ENCODE peak calls at places on chromosomes 12 and 14, in seven cellular contexts. D is IMR-90, K is brain microvascular endothelial cell, Z is HepG2, N is pancreas, A is SJSA1, F is tibial artery. W is an unnamed sample.

GRCh38 chr12:22042981-22043669 is 2.9 kb upstream of the CMAS start:
- DNase-seq in Z (no peak), N (no peak), F (no peak), A (no peak), K (peak), D (peak), W (peak)

GRCh38 chr12:91256471-91256870 is 73.9 kb upstream of the DCN start:
- DNase-seq in F (no peak), Z (no peak), A (no peak), D (peak), N (no peak), K (no peak), W (no peak)

GRCh38 chr14:53620325-53620716 is 336.3 kb downstream of the BMP4 start:
- DNase-seq in A (no peak), Z (no peak), D (peak), K (no peak), N (no peak), F (no peak), W (no peak)

GRCh38 chr14:89202413-89202812 is 214.6 kb downstream of the FOXN3 start:
- DNase-seq in Z (no peak), N (no peak), A (no peak), D (no peak), F (no peak), K (no peak), W (no peak)

GRCh38 chr14:95456281-95456680 is 60.2 kb downstream of the SYNE3 start:
- DNase-seq in N (no peak), Z (no peak), K (no peak), A (no peak), F (no peak), D (no peak), W (no peak)

GRCh38 chr14:51657762-51658161 is 6.1 kb downstream of the FRMD6 start:
- DNase-seq in N (no peak), Z (no peak), A (no peak), D (peak), K (no peak), F (no peak), W (no peak)

GRCh38 chr14:21063479-21063878 is 5.9 kb downstream of the RNASE8 start:
- DNase-seq in D (peak), A (peak), Z (no peak), K (peak), F (no peak), N (no peak), W (peak)

GRCh38 chr12:114858388-114859146 is 174.6 kb upstream of the TBX3 start:
- DNase-seq in N (no peak), A (no peak), D (no peak), Z (peak), K (no peak), F (no peak), W (no peak)

GRCh38 chr12:46209914-46210834 is 58.7 kb downstream of the SLC38A1 start:
- DNase-seq in D (no peak), Z (peak), A (no peak), F (no peak), N (peak), K (no peak), W (no peak)

GRCh38 chr12:119804011-119804641 is 73.0 kb downstream of the CIT start:
- DNase-seq in K (peak), N (peak), A (peak), Z (peak), F (peak), D (peak), W (peak)

GRCh38 chr12:57479043-57479375 is 657 bp downstream of the ARHGAP9 start:
- DNase-seq in D (no peak), Z (no peak), A (no peak), K (no peak), N (peak), F (no peak), W (no peak)

GRCh38 chr12:57476162-57476992 is 3.3 kb downstream of the ARHGAP9 start:
- DNase-seq in D (no peak), A (peak), N (peak), F (no peak), Z (no peak), K (no peak), W (no peak)

GRCh38 chr12:57479376-57480115 is at the start of gene ARHGAP9:
- DNase-seq in Z (no peak), D (peak), F (no peak), K (no peak), A (peak), N (no peak), W (no peak)

GRCh38 chr12:57476993-57477709 is 2.5 kb downstream of the ARHGAP9 start:
- DNase-seq in N (peak), K (no peak), Z (no peak), D (no peak), A (peak), F (no peak), W (no peak)

DNA sequence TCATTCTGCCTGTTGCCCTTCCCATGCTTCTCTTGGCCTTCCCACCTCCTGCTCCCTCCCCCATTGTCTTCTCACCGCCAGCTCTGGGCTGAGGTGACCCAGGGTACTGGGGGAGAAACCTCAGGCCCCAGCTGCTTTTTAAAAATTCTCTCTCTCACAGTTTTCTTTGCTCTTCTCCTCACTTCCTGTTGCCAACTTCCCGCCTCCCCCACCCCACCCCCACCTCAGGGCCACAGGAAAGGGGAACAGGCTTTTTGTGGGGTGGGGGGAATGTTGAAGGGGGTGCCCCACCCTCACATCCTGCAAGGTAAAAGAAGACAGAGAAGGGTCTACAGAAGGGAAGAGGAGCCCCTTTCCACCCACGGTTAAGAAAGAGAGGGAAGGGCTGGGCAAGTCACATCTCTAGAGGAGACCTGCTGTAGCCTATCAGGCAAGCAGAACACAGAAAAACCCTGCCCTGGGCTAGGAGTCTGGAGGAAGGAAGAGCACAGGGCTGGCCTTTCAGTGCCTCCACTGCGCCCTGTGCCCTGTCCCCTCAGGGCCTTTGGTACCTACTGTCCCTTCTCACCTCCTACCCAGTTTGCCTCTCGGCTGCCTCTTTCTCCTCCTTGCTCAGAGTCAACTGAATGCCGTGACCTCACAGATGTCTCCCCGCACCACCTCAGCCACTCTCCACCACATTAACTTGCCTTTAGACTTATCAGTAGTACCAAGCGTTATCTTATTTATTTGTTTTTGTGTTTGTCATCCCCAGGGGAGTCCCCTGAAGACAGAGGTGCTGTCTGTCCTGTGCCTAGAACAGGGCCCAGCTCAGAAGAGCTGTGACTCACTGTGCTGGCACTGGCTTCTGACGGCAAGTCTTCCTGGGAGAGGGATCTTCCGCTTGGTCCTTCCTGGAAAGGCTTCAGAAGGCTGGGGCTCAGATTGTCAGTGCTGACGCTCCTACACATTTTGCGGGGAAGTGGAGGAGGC is 1.7 kb downstream of the ARHGAP9 start:
- DNase-seq in N (peak), Z (no peak), F (no peak), D (peak), A (peak), K (no peak), W (no peak)
- H3K4me3 ChIP-seq in N (no peak), Z (peak), F (peak), D (no peak), A (no peak), K (no peak), W (peak)

GRCh38 chr12:6214633-6215032 is 14.4 kb downstream of the CD9 start:
- DNase-seq in D (no peak), N (no peak), K (no peak), Z (no peak), F (no peak), A (no peak), W (no peak)
- H3K27ac ChIP-seq in D (no peak), N (peak), K (no peak), Z (no peak), F (peak), A (peak), W (peak)

DNA sequence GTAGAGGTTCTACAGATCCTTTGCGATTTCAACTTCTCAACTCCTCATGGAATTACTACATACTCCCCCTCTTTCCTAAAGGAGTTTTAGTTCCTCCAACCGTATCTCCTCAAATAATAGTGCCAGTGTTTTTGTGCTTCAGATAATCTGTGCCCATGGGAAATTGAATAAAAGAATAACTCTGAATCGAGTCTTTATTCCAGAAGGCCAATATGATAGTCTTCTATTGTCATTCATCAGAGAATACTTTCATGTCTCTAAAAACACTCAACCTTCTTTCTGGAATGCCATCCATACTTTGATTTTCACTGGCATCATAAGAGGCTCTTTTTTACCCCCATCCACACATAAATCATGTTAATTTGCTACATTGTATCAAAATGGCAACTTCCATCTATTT is 911.3 kb upstream of the USP15 start:
- DNase-seq in F (no peak), Z (no peak), N (no peak), D (no peak), K (no peak), A (no peak), W (no peak)
- H3K4me3 ChIP-seq in F (no peak), Z (no peak), N (no peak), D (no peak), K (no peak), A (no peak), W (no peak)

DNA sequence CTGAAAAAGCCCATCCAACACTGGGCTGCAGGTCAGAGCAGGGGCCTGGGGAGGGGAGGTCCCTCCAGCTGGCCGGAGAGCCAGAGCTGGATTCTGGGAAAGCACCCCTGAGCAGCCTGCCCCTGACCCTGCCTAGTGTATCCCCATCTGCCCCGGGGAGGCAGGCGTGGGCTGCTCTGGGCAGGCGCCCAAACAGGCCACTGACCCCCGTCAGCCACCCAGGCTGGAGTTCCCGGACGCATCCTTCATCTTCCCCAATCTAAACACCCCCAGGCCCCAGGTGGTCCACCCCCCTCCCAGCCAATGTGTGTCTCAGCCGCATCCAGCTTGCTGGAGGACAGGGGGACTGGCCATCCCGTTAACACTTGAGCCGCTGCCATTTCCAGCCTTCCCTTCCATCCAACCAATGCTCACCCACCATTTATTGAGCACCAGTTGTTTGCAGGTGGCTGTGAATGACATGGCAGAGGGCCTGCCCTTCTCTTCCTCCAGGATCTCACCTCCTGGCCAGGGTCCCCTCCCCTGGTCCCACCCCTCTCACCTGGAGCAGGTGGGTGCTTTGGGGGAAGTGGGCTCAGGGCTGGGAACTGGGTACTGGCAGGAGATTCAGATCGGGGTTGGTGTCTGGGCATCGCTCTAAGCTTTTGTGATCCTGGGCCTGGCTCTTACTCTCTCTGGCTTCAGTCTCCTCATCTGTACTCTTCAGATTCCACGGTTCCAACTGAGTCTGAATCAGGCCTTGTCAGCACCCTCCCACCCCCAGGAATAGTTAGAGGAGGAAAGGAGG is 743 bp upstream of the DTX1 start:
- DNase-seq in D (no peak), F (no peak), A (no peak), K (no peak), Z (no peak), N (peak), W (peak)
- H3K27ac ChIP-seq in D (no peak), F (no peak), A (no peak), K (no peak), Z (no peak), N (no peak), W (no peak)

DNA sequence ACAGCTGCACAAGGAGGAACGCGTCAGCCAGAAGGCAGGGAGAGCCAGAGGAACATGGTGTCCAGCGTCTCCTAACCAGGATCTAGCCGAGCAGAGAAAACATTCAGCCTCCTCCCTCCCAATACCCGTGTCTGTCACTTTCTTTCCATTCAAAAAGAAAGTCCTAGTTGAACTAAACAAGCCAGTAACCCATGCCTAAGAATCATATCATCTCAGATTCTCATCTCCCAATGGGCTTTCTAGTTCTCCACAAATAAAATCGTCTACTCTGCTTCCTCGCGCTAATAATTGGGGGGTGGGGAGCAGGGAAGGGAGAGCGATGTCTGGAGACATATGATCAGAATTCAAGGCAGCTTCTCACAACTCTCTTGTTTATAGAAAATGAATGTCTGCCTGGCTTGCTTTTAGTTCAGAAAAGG is 7.4 kb downstream of the NKX2-1 start:
- DNase-seq in F (no peak), A (no peak), Z (no peak), K (no peak), N (no peak), D (no peak), W (no peak)
- H3K4me3 ChIP-seq in F (no peak), A (no peak), Z (no peak), K (no peak), N (no peak), D (no peak), W (no peak)

DNA sequence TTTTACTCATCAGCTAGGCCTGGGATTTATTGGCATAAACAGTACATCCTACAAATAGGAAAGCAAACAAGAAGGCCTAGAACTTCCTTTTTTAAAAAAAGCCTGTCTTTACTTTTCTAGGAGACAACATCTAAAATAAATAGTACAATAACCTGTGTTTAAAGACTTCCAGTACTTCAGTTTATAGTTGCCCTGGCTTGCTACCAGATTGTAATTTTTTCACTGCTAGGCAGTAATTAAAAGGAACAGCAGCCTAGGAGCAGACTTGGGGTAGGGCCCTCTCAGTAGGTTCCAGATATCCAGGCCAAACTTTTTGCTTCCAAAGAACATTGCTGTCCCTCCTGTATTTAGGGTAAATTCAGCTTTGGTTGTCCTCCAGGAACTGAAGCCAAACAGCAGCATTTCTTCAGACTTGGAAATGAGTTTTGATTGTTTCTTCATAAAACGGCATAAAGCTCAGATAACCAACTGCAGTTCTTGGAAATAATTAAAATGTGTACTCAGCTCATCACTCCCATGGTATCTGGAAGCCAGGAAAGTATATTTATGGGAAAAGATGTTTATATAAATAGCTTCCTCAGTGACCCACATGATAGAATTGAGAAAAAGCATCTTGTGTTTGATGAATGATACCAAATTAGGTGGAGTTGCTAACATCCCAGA is 61.7 kb downstream of the PPP1R36 start:
- DNase-seq in Z (no peak), N (no peak), K (no peak), A (no peak), F (no peak), D (peak), W (no peak)
- H3K27ac ChIP-seq in Z (no peak), N (no peak), K (peak), A (peak), F (peak), D (peak), W (peak)

DNA sequence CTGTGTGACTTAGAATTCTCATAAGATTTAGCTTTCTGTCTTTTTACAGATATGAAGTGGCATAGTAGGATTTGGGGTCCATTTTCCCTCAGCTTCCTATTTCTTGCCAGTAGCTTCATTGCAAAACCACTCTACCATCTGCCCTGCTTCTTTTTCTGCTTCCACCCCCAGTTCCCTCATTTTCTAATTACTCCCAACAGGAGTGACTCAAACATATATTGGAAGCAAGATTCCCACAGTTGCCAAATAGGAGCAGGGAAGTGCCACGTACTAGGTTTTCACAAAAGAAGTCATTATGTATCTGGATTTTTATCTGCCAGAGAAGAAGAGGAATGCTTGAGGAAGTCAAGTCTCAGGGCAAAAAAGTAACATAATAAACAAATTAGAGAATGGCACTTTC is 64.1 kb downstream of the ANO4 start:
- DNase-seq in N (no peak), K (no peak), A (no peak), D (peak), F (no peak), Z (no peak), W (no peak)
- H3K4me3 ChIP-seq in N (no peak), K (no peak), A (no peak), D (no peak), F (no peak), Z (no peak), W (no peak)